ENCODE peak calls at places on chromosome 14, in nine cellular contexts. X is neural progenitor cell; S is upper lobe of right lung; I is brain microvascular endothelial cell; B is CD8-positive, alpha-beta memory T cell; J is MM.1S; E is kidney; H is caudate nucleus; A is AG04450. T is an unnamed sample.

GRCh38 chr14:58898655-58899316 is 261.0 kb downstream of the DACT1 start:
- DNase-seq in X (no peak), S (no peak), I (peak), B (no peak), J (no peak), E (no peak), H (no peak), A (peak), T (peak)

GRCh38 chr14:54050759-54051158 is 94.1 kb upstream of the BMP4 start:
- DNase-seq in X (no peak), S (peak), I (no peak), B (no peak), J (no peak), E (no peak), H (no peak), A (no peak), T (no peak)

GRCh38 chr14:77459072-77459723 is 1.3 kb downstream of the AHSA1 start:
- DNase-seq in X (peak), S (no peak), I (peak), B (peak), J (peak), E (no peak), H (peak), A (peak), T (peak)

GRCh38 chr14:52110441-52111086 is 41.7 kb upstream of the NID2 start:
- DNase-seq in X (no peak), S (no peak), I (peak), B (no peak), J (no peak), E (no peak), H (no peak), A (peak), T (no peak)

GRCh38 chr14:39762576-39763401 is 330.6 kb upstream of the FBXO33 start:
- DNase-seq in X (no peak), S (no peak), I (no peak), B (no peak), J (peak), E (no peak), H (no peak), A (no peak), T (no peak)

GRCh38 chr14:99356031-99356430 is 84.0 kb upstream of the BCL11B start:
- DNase-seq in X (no peak), S (peak), I (no peak), B (no peak), J (no peak), E (no peak), H (no peak), A (no peak), T (no peak)

GRCh38 chr14:55071870-55072640 is 20.6 kb downstream of the MAPK1IP1L start:
- DNase-seq in X (no peak), S (no peak), I (peak), B (no peak), J (no peak), E (no peak), H (peak), A (no peak), T (peak)

GRCh38 chr14:77026166-77026929 is 2.2 kb downstream of the IRF2BPL start:
- DNase-seq in X (peak), S (peak), I (no peak), B (peak), J (no peak), E (peak), H (no peak), A (no peak), T (peak)

GRCh38 chr14:31037709-31038221 is 11.6 kb upstream of the STRN3 start:
- DNase-seq in X (no peak), S (no peak), I (no peak), B (no peak), J (no peak), E (no peak), H (no peak), A (no peak), T (no peak)

GRCh38 chr14:104094709-104095425 is 9.4 kb downstream of the ASPG start:
- DNase-seq in X (peak), S (peak), I (peak), B (peak), J (peak), E (peak), H (no peak), A (no peak), T (peak)

GRCh38 chr14:105439710-105440553 is 20.3 kb downstream of the MTA1 start:
- DNase-seq in X (no peak), S (no peak), I (no peak), B (no peak), J (no peak), E (peak), H (no peak), A (no peak), T (peak)

GRCh38 chr14:90429764-90430163 is 32.9 kb downstream of the CALM1 start:
- DNase-seq in X (no peak), S (no peak), I (no peak), B (no peak), J (no peak), E (no peak), H (no peak), A (no peak), T (no peak)

GRCh38 chr14:28941758-28942157 is 175.2 kb downstream of the FOXG1 start:
- DNase-seq in X (no peak), S (no peak), I (no peak), B (no peak), J (no peak), E (no peak), H (no peak), A (no peak), T (no peak)

GRCh38 chr14:96424104-96424989 is 32.4 kb downstream of the AK7 start:
- DNase-seq in X (peak), S (no peak), I (peak), B (no peak), J (peak), E (peak), H (no peak), A (peak), T (peak)

GRCh38 chr14:102317564-102318248 is 1.8 kb upstream of the ZNF839 start:
- DNase-seq in X (peak), S (no peak), I (no peak), B (no peak), J (peak), E (no peak), H (no peak), A (no peak), T (peak)

GRCh38 chr14:85566603-85567002 is 36.7 kb downstream of the FLRT2 start:
- DNase-seq in X (no peak), S (no peak), I (no peak), B (no peak), J (no peak), E (no peak), H (no peak), A (peak), T (peak)

GRCh38 chr14:41925409-41925808 is 318.7 kb downstream of the LRFN5 start:
- DNase-seq in X (peak), S (no peak), I (no peak), B (no peak), J (no peak), E (no peak), H (no peak), A (no peak), T (no peak)

GRCh38 chr14:37051680-37052079 is 120.7 kb downstream of the SLC25A21 start:
- DNase-seq in X (no peak), S (no peak), I (no peak), B (no peak), J (no peak), E (no peak), H (no peak), A (no peak), T (no peak)

GRCh38 chr14:32073537-32074189 is 3.4 kb upstream of the ARHGAP5 start:
- DNase-seq in X (peak), S (no peak), I (peak), B (peak), J (peak), E (no peak), H (peak), A (peak), T (peak)

GRCh38 chr14:54673193-54674121 is 106.5 kb downstream of the SAMD4A start:
- DNase-seq in X (no peak), S (no peak), I (peak), B (no peak), J (no peak), E (no peak), H (no peak), A (no peak), T (no peak)

GRCh38 chr14:100736269-100737180 is 9.8 kb downstream of the DLK1 start:
- DNase-seq in X (peak), S (peak), I (no peak), B (peak), J (no peak), E (peak), H (no peak), A (no peak), T (no peak)

GRCh38 chr14:36519431-36520321 is at the start of gene NKX2-1:
- DNase-seq in X (peak), S (peak), I (no peak), B (no peak), J (no peak), E (peak), H (no peak), A (no peak), T (no peak)

GRCh38 chr14:83419420-83419819 is 1885.8 kb upstream of the SEL1L start:
- DNase-seq in X (no peak), S (peak), I (no peak), B (no peak), J (no peak), E (no peak), H (no peak), A (no peak), T (no peak)

DNA sequence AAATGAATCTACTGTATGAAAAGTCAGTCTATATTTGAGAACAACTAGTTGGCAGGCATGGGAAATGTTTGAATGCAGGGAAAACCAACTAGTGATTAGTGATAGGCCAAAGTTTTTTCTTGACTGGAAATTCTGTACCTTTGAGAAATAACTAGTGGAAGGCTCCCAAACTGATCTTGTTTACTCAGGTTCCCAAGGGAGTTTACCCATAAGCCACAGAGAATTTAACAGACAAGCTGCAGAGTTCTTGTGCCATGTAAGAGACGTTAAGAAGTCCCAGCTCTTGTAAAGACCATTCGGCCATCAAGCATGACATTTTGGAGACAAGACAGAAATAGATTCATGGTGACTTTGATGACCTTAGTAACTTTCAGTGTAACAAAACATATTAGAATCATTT is 1882.8 kb upstream of the SEL1L start:
- DNase-seq in X (no peak), S (no peak), I (no peak), B (no peak), J (no peak), E (no peak), H (no peak), A (no peak), T (no peak)
- H3K27ac ChIP-seq in X (no peak), S (no peak), I (no peak), B (no peak), J (no peak), E (no peak), H (no peak), A (no peak), T (no peak)

DNA sequence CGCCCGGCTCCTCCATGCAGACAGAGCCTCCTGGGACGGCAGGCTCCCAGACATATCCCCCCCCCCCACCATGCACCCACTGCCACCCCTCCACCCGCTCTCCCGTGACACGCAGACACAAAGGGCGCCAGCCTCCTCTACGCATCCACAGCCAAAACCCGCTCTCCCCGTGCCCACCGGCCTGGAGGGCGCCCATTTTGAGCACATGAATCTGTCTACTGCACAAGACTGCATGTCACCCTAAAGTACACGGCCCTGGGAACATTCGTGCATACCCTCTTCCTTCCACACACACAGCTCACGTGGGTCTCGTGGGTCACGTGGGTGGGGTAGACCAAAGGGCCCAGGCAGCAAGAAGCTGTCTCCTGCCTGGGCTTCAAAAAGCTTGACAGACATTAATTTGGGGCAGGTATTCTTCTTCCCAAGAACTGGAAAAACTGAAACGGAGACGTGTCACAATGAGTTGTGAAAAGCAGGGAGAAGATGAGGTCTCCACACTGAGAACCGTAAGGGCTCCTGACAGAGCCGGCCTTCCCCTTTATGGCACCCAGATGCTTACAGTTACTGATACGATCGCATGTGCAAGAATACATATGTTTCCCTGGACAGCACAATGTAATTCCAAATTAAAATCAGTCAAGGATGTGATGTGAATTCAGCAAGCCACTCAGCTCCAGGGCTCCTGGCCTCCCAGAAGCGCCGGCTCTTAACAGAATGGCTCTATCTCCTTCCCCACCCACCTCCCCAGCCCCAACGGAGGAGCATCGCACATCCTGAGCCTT is 2.0 kb downstream of the TGFB3 start:
- DNase-seq in X (no peak), S (no peak), I (no peak), B (no peak), J (no peak), E (peak), H (no peak), A (no peak), T (no peak)
- H3K27ac ChIP-seq in X (no peak), S (no peak), I (no peak), B (no peak), J (no peak), E (peak), H (no peak), A (no peak), T (no peak)

DNA sequence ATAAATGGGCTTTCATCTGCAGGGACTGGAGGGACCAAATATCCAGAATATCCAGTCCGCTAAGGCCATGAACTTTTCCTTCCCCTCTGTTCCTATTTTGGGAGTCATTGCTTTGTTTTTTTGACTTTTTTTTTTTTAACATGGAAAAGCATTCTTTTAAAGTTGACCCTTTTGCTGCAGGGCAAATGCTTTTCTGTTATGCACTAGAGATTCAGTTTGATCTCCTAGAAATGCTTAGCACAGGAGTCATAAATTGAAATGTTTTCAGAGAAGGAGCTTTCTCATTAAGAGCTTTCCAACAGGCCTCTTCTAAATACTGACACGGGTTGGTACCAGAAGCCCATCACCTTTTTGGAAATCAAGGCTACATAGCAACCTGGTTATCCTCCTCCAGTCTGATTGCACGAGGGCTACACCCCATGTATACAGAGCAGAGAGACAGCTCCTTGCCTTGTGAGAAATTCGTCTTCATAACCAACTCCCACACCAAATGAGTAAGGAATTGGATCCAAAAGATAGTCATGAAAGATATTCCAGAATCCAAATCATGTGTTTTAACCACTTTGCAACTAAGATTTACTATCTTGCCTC is 389.6 kb downstream of the ZFP36L1 start:
- DNase-seq in X (no peak), S (no peak), I (no peak), B (no peak), J (no peak), E (no peak), H (no peak), A (no peak), T (no peak)
- H3K27ac ChIP-seq in X (no peak), S (peak), I (no peak), B (no peak), J (no peak), E (no peak), H (no peak), A (no peak), T (no peak)

DNA sequence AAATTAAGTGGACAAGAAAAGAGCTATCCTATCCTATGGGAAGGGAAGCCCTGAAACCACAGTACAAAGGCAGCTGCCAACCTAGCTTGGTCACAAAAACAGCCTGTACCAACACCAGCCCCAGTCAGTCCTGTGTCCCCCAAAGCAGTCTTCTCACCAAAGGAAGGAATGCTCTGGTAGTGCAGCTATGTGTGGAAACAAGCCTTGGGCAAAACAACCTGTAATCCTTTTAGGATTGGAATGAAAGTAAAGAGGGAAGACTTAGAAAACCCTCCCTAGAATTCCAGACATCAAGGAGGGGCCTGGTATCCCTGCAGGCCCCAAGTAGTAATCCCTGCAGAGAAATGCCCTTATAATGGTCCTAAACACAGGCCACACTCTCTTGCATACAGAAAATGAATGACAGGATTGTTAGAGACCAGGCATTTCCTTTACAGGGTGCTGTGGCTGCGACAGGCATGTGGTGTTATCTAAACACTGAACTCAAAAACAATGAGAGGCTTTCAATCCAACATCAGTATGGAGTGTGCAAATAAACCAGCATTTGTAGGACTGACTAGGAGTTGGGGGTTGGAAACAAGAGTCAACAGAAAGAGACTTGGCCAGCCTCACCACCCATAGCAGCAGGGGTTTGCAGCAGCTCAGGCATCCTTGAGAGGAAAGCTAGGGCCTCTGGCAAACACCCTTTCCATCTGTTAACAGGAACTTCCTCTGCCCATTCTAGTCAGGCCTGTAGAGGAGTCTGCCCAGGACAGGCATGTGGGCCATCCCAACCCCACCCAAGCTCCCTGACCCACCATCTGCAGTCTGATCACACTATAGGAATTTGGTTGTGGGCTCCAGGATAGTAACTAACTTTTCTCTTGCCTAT is 59.1 kb downstream of the DCAF5 start:
- DNase-seq in X (peak), S (no peak), I (peak), B (no peak), J (no peak), E (no peak), H (no peak), A (no peak), T (peak)
- H3K27ac ChIP-seq in X (peak), S (peak), I (peak), B (no peak), J (no peak), E (no peak), H (peak), A (peak), T (peak)

GRCh38 chr14:81535399-81536124 is 1.9 kb upstream of the SEL1L start:
- DNase-seq in X (no peak), S (no peak), I (no peak), B (no peak), J (no peak), E (no peak), H (no peak), A (no peak), T (no peak)
- H3K27ac ChIP-seq in X (no peak), S (no peak), I (no peak), B (no peak), J (no peak), E (no peak), H (no peak), A (no peak), T (no peak)

GRCh38 chr14:62322216-62322615 is 560.0 kb downstream of the SNAPC1 start:
- DNase-seq in X (no peak), S (no peak), I (no peak), B (no peak), J (no peak), E (no peak), H (no peak), A (no peak), T (no peak)
- H3K27ac ChIP-seq in X (no peak), S (no peak), I (no peak), B (no peak), J (no peak), E (no peak), H (no peak), A (no peak), T (no peak)

DNA sequence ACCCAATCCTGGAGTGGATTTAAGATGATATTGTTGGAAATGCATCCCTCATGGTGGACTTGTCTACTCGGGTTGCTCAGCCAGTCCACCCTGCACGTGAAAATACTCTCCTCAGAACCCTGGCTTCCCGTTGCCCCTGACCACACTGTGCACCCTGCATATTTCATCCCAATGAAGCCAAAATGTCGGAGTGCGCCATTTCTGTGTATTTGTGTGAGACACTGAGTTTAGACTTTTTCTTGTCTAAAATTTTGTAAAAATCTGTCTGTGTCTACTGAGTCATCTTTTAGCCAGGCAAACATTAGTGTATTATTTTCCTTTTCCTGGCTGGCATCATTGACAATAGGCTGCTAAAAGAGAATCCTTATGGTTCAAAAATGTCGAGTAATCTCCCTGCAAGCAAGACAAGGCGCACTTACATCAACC is 485 bp upstream of the PNMA1 start:
- DNase-seq in X (no peak), S (no peak), I (no peak), B (no peak), J (no peak), E (no peak), H (no peak), A (no peak), T (no peak)
- H3K27ac ChIP-seq in X (no peak), S (peak), I (peak), B (peak), J (no peak), E (no peak), H (peak), A (no peak), T (peak)

GRCh38 chr14:49959822-49960408 is 67.0 kb downstream of the ARF6 start:
- DNase-seq in X (no peak), S (no peak), I (no peak), B (no peak), J (no peak), E (peak), H (no peak), A (no peak), T (no peak)
- H3K27ac ChIP-seq in X (no peak), S (peak), I (no peak), B (no peak), J (peak), E (peak), H (no peak), A (no peak), T (no peak)

GRCh38 chr14:56733396-56733795 is 76.9 kb downstream of the OTX2 start:
- DNase-seq in X (peak), S (no peak), I (no peak), B (no peak), J (no peak), E (no peak), H (no peak), A (no peak), T (no peak)
- H3K27ac ChIP-seq in X (peak), S (no peak), I (no peak), B (no peak), J (no peak), E (no peak), H (no peak), A (no peak), T (no peak)

DNA sequence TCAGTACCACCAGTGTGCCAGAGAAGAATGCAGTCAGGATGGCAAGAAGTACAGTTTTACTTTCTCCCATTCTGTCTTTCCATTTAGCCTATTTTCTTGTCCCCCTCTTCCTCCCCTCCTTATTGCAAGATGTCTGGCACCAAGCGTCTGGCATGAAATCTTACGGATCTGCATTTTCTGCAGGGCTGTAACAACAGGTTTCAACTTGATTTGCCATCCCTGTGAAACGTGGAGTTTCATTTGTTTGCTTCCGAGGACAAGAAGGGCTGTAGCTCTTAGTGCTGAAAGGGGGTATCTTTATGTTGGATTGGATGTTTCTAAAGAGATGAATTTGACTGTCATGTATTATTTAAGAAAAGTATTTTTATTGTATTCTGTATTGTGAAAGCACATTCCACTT is 1110.6 kb downstream of the BCL11B start:
- DNase-seq in X (no peak), S (no peak), I (no peak), B (no peak), J (no peak), E (no peak), H (no peak), A (no peak), T (peak)
- H3K27ac ChIP-seq in X (no peak), S (no peak), I (no peak), B (no peak), J (no peak), E (no peak), H (no peak), A (no peak), T (no peak)

T was measured in mammary epithelial cell.